ENCODE peak calls at places on chromosomes 16 and 17, in seven cellular contexts. C is H1, J is SK-N-SH, Y is GM12878, V is K562, X is HepG2, I is NT2/D1. U is an unnamed sample.

GRCh38 chr17:50588391-50589111 is 28.0 kb downstream of the CACNA1G start:
- DNase-seq in C (no peak), J (no peak), Y (no peak), V (no peak), X (no peak), I (no peak), U (no peak)

GRCh38 chr17:54864636-54865420 is 35.8 kb upstream of the TOM1L1 start:
- DNase-seq in C (no peak), J (no peak), Y (no peak), V (no peak), X (no peak), I (no peak), U (no peak)

GRCh38 chr17:2502911-2503580 is 8.6 kb downstream of the METTL16 start:
- DNase-seq in C (no peak), J (no peak), Y (no peak), V (no peak), X (no peak), I (no peak), U (no peak)

GRCh38 chr17:43212641-43213490 is 1.2 kb downstream of the TMEM106A start:
- DNase-seq in C (no peak), J (no peak), Y (peak; percentile 37), V (no peak), X (no peak), I (no peak), U (no peak)

GRCh38 chr17:67836205-67836987 is 11.1 kb downstream of the BPTF start:
- DNase-seq in C (no peak), J (no peak), Y (no peak), V (no peak), X (no peak), I (no peak), U (no peak)

GRCh38 chr17:38463451-38463858 is 35.2 kb downstream of the ARHGAP23 start:
- DNase-seq in C (no peak), J (no peak), Y (no peak), V (peak; percentile 10), X (no peak), I (no peak), U (no peak)

GRCh38 chr17:50473901-50474300 is 4.8 kb upstream of the RSAD1 start:
- DNase-seq in C (no peak), J (no peak), Y (no peak), V (no peak), X (no peak), I (no peak), U (no peak)

GRCh38 chr17:10019941-10020403 is 114.9 kb upstream of the RCVRN start:
- DNase-seq in C (no peak), J (no peak), Y (no peak), V (no peak), X (no peak), I (no peak), U (no peak)

GRCh38 chr17:18959071-18959844 is 7.3 kb downstream of the SLC5A10 start:
- DNase-seq in C (no peak), J (peak; percentile 17), Y (no peak), V (no peak), X (no peak), I (no peak), U (no peak)

GRCh38 chr17:19727466-19728113 is 11.2 kb upstream of the SLC47A2 start:
- DNase-seq in C (no peak), J (no peak), Y (no peak), V (no peak), X (no peak), I (no peak), U (no peak)

GRCh38 chr16:53598513-53599266 is 95.7 kb upstream of the AKTIP start:
- DNase-seq in C (no peak), J (no peak), Y (no peak), V (no peak), X (no peak), I (no peak), U (no peak)

GRCh38 chr16:56344518-56345405 is 80.6 kb downstream of the AMFR start:
- DNase-seq in C (no peak), J (no peak), Y (no peak), V (peak; percentile 44), X (no peak), I (no peak), U (no peak)

GRCh38 chr17:72176902-72177660 is 56.3 kb downstream of the SOX9 start:
- DNase-seq in C (no peak), J (no peak), Y (no peak), V (no peak), X (no peak), I (no peak), U (no peak)

GRCh38 chr17:39069114-39069756 is 82.2 kb downstream of the PLXDC1 start:
- DNase-seq in C (no peak), J (peak; percentile 69), Y (no peak), V (no peak), X (peak; percentile 46), I (no peak), U (no peak)

GRCh38 chr17:32882734-32883133 is 5.8 kb upstream of the MYO1D start:
- DNase-seq in C (no peak), J (no peak), Y (no peak), V (peak; percentile 47), X (no peak), I (no peak), U (no peak)

GRCh38 chr17:7330099-7331015 is 1.2 kb upstream of the NEURL4 start:
- DNase-seq in C (no peak), J (peak; percentile 94), Y (no peak), V (peak; percentile 80), X (peak; percentile 76), I (no peak), U (peak; percentile 64)

GRCh38 chr17:72648702-72649101 is 443.8 kb downstream of the SLC39A11 start:
- DNase-seq in C (no peak), J (no peak), Y (no peak), V (no peak), X (no peak), I (no peak), U (no peak)

GRCh38 chr16:582614-583331 is 7.1 kb upstream of the RAB40C start:
- DNase-seq in C (no peak), J (no peak), Y (no peak), V (no peak), X (no peak), I (no peak), U (no peak)

GRCh38 chr17:180380-181212 is 854 bp downstream of the DOC2B start:
- DNase-seq in C (no peak), J (peak; percentile 76), Y (no peak), V (no peak), X (no peak), I (no peak), U (no peak)

GRCh38 chr17:42135664-42136653 is 13.4 kb downstream of the HSPB9 start:
- DNase-seq in C (no peak), J (no peak), Y (no peak), V (no peak), X (peak; percentile 91), I (no peak), U (peak; percentile 7)

GRCh38 chr16:50756466-50756865 is 14.6 kb downstream of the CYLD start:
- DNase-seq in C (no peak), J (no peak), Y (no peak), V (no peak), X (no peak), I (no peak), U (no peak)

GRCh38 chr17:39197380-39198185 is at the start of gene CACNB1:
- DNase-seq in C (no peak), J (peak; percentile 95), Y (no peak), V (peak; percentile 87), X (peak; percentile 45), I (peak; percentile 48), U (no peak)

GRCh38 chr16:11164482-11165270 is 91.3 kb downstream of the SOCS1 start:
- DNase-seq in C (no peak), J (no peak), Y (no peak), V (no peak), X (no peak), I (no peak), U (no peak)

GRCh38 chr16:23391381-23392222 is 61.4 kb downstream of the COG7 start:
- DNase-seq in C (no peak), J (no peak), Y (no peak), V (no peak), X (no peak), I (no peak), U (no peak)

DNA sequence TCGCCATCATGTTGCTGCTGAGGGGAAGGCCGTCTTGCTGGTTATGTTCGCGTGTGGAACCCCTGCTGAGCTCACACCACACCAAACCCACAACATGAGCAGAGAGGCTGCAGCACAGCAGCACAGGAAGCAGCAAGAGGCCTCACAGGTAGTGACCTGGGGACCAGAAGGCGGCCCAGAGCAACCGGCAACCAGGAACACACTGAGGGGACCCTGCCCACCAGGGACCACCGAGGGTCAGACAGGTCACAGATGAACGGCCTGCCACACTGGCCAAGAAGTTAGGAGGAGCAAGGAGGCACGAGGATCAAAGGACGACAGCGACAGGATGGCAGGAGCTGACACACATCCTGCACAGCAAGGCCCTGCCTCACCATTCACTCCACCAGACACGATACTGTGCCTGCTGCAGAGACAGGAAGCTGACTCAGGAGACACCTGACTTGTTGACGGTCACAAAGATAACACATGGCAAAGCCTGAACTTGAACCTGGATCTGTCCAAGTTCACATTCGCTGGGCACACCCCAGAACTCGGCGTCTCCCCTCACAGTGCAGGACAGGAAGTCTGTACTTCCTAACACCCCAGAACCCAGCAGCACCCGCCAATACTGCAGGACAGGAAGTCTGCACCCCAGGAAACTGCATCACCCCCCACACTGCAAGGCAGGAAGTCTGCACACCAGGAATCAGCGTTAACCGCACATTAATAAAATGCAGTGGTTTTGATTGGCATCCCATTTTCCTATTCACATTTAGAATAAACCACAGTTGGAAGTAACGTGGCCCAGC is 98.5 kb downstream of the ZNF778 start:
- DNase-seq in C (no peak), J (no peak), Y (peak; percentile 44), V (no peak), X (peak; percentile 29), I (no peak), U (no peak)
- TF ChIP-seq YY1 in C (no peak), J (no peak), Y (no peak), V (no peak), X (no peak), I (no peak), U (no peak)

GRCh38 chr16:80176114-80176513 is 364.7 kb upstream of the DYNLRB2 start:
- DNase-seq in C (no peak), J (no peak), Y (no peak), V (no peak), X (no peak), I (no peak), U (no peak)
- TF ChIP-seq YY1 in C (no peak), J (no peak), Y (no peak), V (no peak), X (no peak), I (no peak), U (no peak)

GRCh38 chr17:78417531-78417909 is 39.1 kb downstream of the PGS1 start:
- DNase-seq in C (no peak), J (no peak), Y (no peak), V (no peak), X (no peak), I (no peak), U (no peak)
- TF ChIP-seq YY1 in C (no peak), J (no peak), Y (no peak), V (no peak), X (no peak), I (no peak), U (no peak)

DNA sequence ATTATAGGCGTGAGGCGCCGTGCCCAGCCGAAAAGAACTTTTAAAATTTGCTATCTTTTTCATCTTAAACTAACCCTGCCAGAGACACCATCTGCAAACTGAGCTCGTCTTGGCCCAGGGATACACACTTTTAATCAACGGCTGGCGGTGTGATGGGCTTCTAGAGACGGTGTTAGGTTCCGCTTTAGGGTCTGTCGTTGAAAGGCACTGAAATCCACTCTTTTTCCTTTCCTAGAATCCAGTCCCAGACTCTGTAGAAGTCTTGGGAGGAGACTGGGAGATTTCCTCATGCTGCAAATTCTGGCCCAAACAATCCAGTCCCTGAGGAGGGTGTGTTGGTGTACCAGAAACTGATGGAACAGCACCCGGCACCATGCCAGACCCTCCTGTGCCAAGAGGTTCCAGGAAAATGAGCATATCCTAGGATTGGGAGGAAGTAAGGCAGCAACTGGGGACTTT is 52.0 kb upstream of the TEX2 start:
- DNase-seq in C (no peak), J (no peak), Y (no peak), V (no peak), X (no peak), I (no peak), U (no peak)
- TF ChIP-seq YY1 in C (no peak), J (no peak), Y (no peak), V (no peak), X (no peak), I (no peak), U (no peak)

U was measured in HCT116.